ENCODE peak calls at places on chromosome 6, in six cellular contexts. F is K562, K is GM12892, T is GM12878, P is HepG2, M is SK-N-SH. H is an unnamed sample.
A peak's percentile ranks its signal among the peaks of the same experiment; 100 is the strongest.

GRCh38 chr6:168711666-168712300 is 270.8 kb downstream of the SMOC2 start:
- DNase-seq in F (no peak), K (no peak), T (no peak), P (no peak), M (no peak), H (no peak)

GRCh38 chr6:3638662-3639061 is 112.9 kb downstream of the PXDC1 start:
- DNase-seq in F (no peak), K (no peak), T (no peak), P (no peak), M (no peak), H (no peak)

GRCh38 chr6:74091794-74092157 is 395.8 kb downstream of the CD109 start:
- DNase-seq in F (no peak), K (no peak), T (no peak), P (no peak), M (no peak), H (no peak)

GRCh38 chr6:135159531-135159930 is 21.6 kb upstream of the MYB start:
- DNase-seq in F (no peak), K (no peak), T (no peak), P (no peak), M (no peak), H (no peak)

GRCh38 chr6:117263353-117263927 is 1.9 kb upstream of the VGLL2 start:
- DNase-seq in F (no peak), K (no peak), T (no peak), P (no peak), M (no peak), H (no peak)

GRCh38 chr6:75824160-75824559 is 75.1 kb downstream of the MYO6 start:
- DNase-seq in F (no peak), K (no peak), T (peak; percentile 16), P (no peak), M (no peak), H (no peak)

GRCh38 chr6:168537485-168537884 is 96.5 kb downstream of the SMOC2 start:
- DNase-seq in F (no peak), K (no peak), T (no peak), P (no peak), M (no peak), H (no peak)

GRCh38 chr6:128725271-128726233 is 157.4 kb upstream of the LAMA2 start:
- DNase-seq in F (peak; percentile 24), K (no peak), T (no peak), P (peak; percentile 39), M (peak; percentile 5), H (no peak)

GRCh38 chr6:169162968-169163903 is 90.4 kb downstream of the THBS2 start:
- DNase-seq in F (peak; percentile 8), K (no peak), T (no peak), P (peak; percentile 7), M (peak; percentile 22), H (no peak)

GRCh38 chr6:126937426-126937825 is 181.0 kb upstream of the RSPO3 start:
- DNase-seq in F (no peak), K (no peak), T (no peak), P (no peak), M (no peak), H (no peak)

GRCh38 chr6:54267798-54268197 is 40.4 kb upstream of the TINAG start:
- DNase-seq in F (peak; percentile 6), K (no peak), T (no peak), P (peak; percentile 67), M (peak; percentile 3), H (no peak)

GRCh38 chr6:12968290-12968689 is 251.7 kb downstream of the PHACTR1 start:
- DNase-seq in F (no peak), K (no peak), T (no peak), P (no peak), M (no peak), H (no peak)

GRCh38 chr6:167157867-167158266 is at the start of gene GPR31:
- DNase-seq in F (no peak), K (no peak), T (no peak), P (no peak), M (no peak), H (no peak)

GRCh38 chr6:9334979-9335378 is 899.6 kb upstream of the SLC35B3 start:
- DNase-seq in F (no peak), K (no peak), T (no peak), P (no peak), M (no peak), H (no peak)

GRCh38 chr6:149211046-149211571 is 106.4 kb upstream of the TAB2 start:
- DNase-seq in F (no peak), K (no peak), T (no peak), P (peak; percentile 35), M (no peak), H (no peak)

GRCh38 chr6:132964101-132964867 is 149.9 kb downstream of the RPS12 start:
- DNase-seq in F (peak; percentile 75), K (no peak), T (no peak), P (peak; percentile 77), M (peak; percentile 29), H (no peak)

GRCh38 chr6:161353208-161353613 is 79.3 kb upstream of the AGPAT4 start:
- DNase-seq in F (peak; percentile 80), K (no peak), T (no peak), P (peak; percentile 46), M (peak; percentile 52), H (no peak)

GRCh38 chr6:34644716-34645115 is 51.9 kb downstream of the ILRUN start:
- DNase-seq in F (no peak), K (no peak), T (no peak), P (no peak), M (no peak), H (no peak)

DNA sequence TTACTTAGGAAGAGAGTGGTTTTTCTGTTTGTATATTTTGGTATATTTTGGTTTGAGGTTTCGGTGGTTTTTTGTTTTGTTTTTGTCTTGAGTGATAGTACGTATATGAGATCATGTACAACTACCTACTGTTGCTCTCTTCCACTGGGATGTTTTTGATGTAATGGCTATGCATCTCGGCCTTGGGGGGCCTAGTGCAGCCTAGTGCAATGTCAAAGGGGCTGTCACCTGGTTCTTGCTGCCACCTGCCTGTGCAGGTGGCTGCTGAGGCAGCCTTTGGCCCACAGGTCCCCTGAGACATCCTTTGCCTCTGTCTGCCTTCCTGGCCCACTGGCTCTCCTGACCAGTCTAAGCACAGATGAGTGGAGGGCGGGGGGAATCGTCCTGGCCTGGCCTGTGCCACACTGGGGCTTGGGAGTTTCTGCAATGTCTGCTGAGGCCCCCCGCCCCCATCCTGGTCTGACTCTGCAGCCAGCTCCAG is 546.6 kb downstream of the CD83 start:
- DNase-seq in F (no peak), K (no peak), T (no peak), P (no peak), M (peak; percentile 20), H (no peak)
- TF ChIP-seq TAF1 in F (no peak), K (no peak), T (no peak), P (no peak), M (no peak), H (no peak)

DNA sequence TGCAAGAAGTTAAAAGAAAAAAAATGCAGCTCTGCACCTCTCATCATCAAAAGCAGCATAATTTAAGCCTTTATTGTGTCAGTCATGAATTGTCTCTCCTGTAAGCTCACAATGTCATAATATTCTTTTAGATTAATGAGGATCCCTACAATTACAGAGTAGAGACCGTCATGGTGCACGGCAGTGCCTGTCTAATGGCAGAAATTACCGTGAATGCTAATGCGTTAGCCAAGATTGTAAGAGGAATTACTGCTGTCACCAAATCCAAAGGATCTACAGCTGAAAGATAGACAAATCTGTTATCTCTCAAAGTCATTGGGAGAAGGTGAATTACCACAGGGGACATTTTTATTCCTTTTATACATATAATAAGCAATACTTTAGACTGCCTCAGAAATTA is 631.6 kb upstream of the NRSN1 start:
- DNase-seq in F (no peak), K (no peak), T (no peak), P (no peak), M (no peak), H (no peak)
- TF ChIP-seq TAF1 in F (no peak), K (no peak), T (no peak), P (no peak), M (no peak), H (no peak)

GRCh38 chr6:43707767-43708166 is 20.2 kb upstream of the MRPS18A start:
- DNase-seq in F (no peak), K (no peak), T (no peak), P (no peak), M (no peak), H (no peak)
- TF ChIP-seq TAF1 in F (no peak), K (no peak), T (no peak), P (no peak), M (no peak), H (no peak)

GRCh38 chr6:28683945-28684538 is 158.4 kb downstream of the GPX5 start:
- DNase-seq in F (peak; percentile 81), K (no peak), T (no peak), P (peak; percentile 68), M (peak; percentile 52), H (no peak)
- TF ChIP-seq TAF1 in F (no peak), K (no peak), T (no peak), P (no peak), M (no peak), H (no peak)

DNA sequence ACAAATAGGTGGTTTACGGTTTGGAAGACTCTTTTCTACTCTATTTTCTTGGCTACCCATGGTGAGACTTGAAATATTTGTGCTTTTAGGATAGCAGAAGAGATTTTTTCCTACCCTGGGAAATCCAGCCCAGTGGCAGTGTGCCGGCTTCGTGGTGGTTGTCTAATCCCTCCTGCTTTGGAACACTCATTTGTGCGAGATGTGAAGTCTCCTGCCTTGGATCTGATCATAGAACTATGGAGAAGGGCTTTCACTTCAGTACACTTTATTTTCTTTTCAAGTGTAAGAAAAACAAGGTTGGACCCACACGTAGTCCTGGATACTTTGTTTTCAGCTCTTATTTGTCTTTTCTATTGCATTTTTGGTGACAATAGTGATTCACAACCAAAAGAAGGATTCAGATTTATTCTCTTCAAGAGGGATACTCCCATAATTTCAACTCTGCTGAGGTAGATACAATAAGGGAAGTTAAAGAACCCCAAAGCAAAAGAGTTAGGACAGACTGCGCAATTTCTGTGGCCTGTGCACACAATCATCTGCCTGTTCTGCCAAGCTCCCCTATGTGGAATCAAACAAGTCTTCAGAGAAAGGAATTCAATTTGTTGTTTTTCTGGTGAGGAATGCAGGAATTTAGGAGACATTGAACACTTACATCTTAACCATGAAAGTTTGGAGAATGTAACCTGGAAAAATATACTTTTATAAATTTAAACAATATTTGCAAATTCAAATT is 413.2 kb downstream of the GJA1 start:
- DNase-seq in F (no peak), K (no peak), T (no peak), P (no peak), M (no peak), H (no peak)
- TF ChIP-seq TAF1 in F (no peak), K (no peak), T (no peak), P (no peak), M (no peak), H (no peak)

DNA sequence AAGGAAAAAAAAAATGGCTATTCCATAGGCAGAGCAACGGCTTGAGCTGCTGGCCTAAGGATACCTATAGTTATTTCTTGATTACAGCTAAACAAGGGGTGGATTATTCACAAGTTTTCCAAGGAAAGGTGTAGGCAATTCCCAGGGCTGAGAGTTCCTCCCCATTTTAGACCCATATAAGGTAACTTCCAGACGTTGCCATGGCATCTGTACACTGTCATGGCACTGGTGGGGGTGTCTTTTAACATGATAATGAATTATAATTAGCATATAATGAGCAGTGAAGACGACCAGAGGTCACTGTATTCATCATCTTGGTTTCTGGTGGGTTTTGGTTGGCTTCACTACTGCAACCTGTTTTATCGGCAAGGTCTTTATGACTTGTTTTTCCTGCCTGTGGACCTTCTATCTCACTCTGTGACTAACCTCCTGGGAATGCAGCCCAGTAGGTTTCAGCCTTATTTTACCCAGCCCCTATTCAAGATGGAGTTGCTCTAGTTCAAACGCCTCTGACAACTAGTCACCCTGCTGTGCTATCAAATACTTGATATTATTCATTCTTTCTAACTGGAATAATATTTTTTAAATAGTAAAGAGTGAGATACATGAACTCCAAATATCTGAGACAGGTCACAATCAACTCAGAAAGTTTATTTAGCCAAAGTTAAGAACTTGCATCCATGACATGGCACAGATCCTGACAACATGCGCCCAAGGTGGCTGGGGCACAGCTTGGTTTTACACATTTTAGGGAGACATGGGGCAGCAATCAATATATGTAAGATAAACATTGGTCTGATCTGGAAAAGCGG is 1.4 kb upstream of the UFL1 start:
- DNase-seq in F (peak; percentile 24), K (no peak), T (no peak), P (no peak), M (no peak), H (no peak)
- TF ChIP-seq TAF1 in F (peak; percentile 10), K (no peak), T (no peak), P (no peak), M (no peak), H (no peak)